ENCODE peak calls at places on chromosomes 7 and 10, in four cellular contexts. V is psoas muscle; K is DND-41; L is effector memory CD4-positive, alpha-beta T cell. Q is an unnamed sample.

GRCh38 chr10:95268438-95268837 is 22.4 kb downstream of the PDLIM1 start:
- DNase-seq in V (peak; percentile 56), K (no peak), L (no peak), Q (no peak)

GRCh38 chr7:1484569-1484968 is 19.6 kb downstream of the INTS1 start:
- DNase-seq in V (no peak), K (no peak), L (no peak), Q (no peak)

GRCh38 chr10:77602913-77603528 is 34.6 kb downstream of the KCNMA1 start:
- DNase-seq in V (no peak), K (peak; percentile 29), L (no peak), Q (no peak)

GRCh38 chr10:67297637-67298181 is 371.9 kb downstream of the LRRTM3 start:
- DNase-seq in V (no peak), K (no peak), L (no peak), Q (no peak)

GRCh38 chr7:128361463-128362441 is at the start of gene PRRT4:
- DNase-seq in V (peak; percentile 50), K (peak; percentile 50), L (peak; percentile 24), Q (no peak)

GRCh38 chr10:111098679-111099437 is 22.0 kb downstream of the ADRA2A start:
- DNase-seq in V (no peak), K (no peak), L (no peak), Q (no peak)

GRCh38 chr10:113059001-113059780 is 109.1 kb downstream of the TCF7L2 start:
- DNase-seq in V (no peak), K (no peak), L (no peak), Q (no peak)

GRCh38 chr7:106773228-106773627 is 91.9 kb upstream of the PIK3CG start:
- DNase-seq in V (no peak), K (no peak), L (no peak), Q (no peak)

GRCh38 chr10:33293081-33293480 is 41.4 kb downstream of the NRP1 start:
- DNase-seq in V (no peak), K (no peak), L (no peak), Q (no peak)

GRCh38 chr7:52741670-52742069 is 293.8 kb upstream of the POM121L12 start:
- DNase-seq in V (no peak), K (no peak), L (no peak), Q (no peak)

GRCh38 chr7:29606287-29606721 is 42.7 kb downstream of the PRR15 start:
- DNase-seq in V (no peak), K (no peak), L (no peak), Q (no peak)

GRCh38 chr7:1275685-1276424 is 43.2 kb downstream of the UNCX start:
- DNase-seq in V (peak; percentile 6), K (no peak), L (no peak), Q (no peak)

GRCh38 chr7:27214587-27214950 is 14.7 kb upstream of the HOXA13 start:
- DNase-seq in V (no peak), K (no peak), L (no peak), Q (no peak)

GRCh38 chr10:85124592-85124991 is 796.2 kb downstream of the CCSER2 start:
- DNase-seq in V (no peak), K (no peak), L (no peak), Q (no peak)

GRCh38 chr10:67978749-67979148 is 94.3 kb downstream of the SIRT1 start:
- DNase-seq in V (no peak), K (no peak), L (no peak), Q (no peak)

GRCh38 chr10:103736763-103737162 is 118.6 kb downstream of the SH3PXD2A start:
- DNase-seq in V (no peak), K (peak; percentile 33), L (no peak), Q (no peak)

GRCh38 chr7:139972000-139972399 is 90.8 kb downstream of the PARP12 start:
- DNase-seq in V (no peak), K (no peak), L (no peak), Q (no peak)

GRCh38 chr7:82755705-82756551 is 312.4 kb upstream of the CACNA2D1 start:
- DNase-seq in V (no peak), K (no peak), L (no peak), Q (no peak)

GRCh38 chr7:43240565-43240964 is 128.1 kb downstream of the HECW1 start:
- DNase-seq in V (no peak), K (no peak), L (no peak), Q (no peak)

GRCh38 chr10:132400041-132400546 is 3.1 kb downstream of the PWWP2B start:
- DNase-seq in V (peak; percentile 11), K (no peak), L (no peak), Q (no peak)

GRCh38 chr10:97117372-97117771 is 68.4 kb downstream of the SLIT1 start:
- DNase-seq in V (no peak), K (no peak), L (no peak), Q (no peak)

GRCh38 chr7:107982918-107983389 is 20.0 kb downstream of the LAMB1 start:
- DNase-seq in V (no peak), K (no peak), L (no peak), Q (no peak)

GRCh38 chr7:69067397-69067796 is 530.9 kb upstream of the AUTS2 start:
- DNase-seq in V (no peak), K (no peak), L (no peak), Q (no peak)

GRCh38 chr7:20021834-20022233 is 195.3 kb downstream of the MACC1 start:
- DNase-seq in V (no peak), K (no peak), L (no peak), Q (no peak)

GRCh38 chr7:381211-382117 is 91.5 kb downstream of the FOXL3 start:
- DNase-seq in V (no peak), K (no peak), L (peak; percentile 27), Q (no peak)

GRCh38 chr7:39084344-39084743 is 106.6 kb downstream of the POU6F2 start:
- DNase-seq in V (no peak), K (no peak), L (no peak), Q (no peak)

GRCh38 chr7:143418681-143419458 is 10.2 kb upstream of the EPHA1 start:
- DNase-seq in V (no peak), K (no peak), L (no peak), Q (no peak)

GRCh38 chr7:149790754-149791360 is 17.5 kb upstream of the ZNF467 start:
- DNase-seq in V (no peak), K (no peak), L (no peak), Q (no peak)

GRCh38 chr10:25142465-25142864 is 32.3 kb upstream of the GPR158 start:
- DNase-seq in V (no peak), K (no peak), L (no peak), Q (no peak)

GRCh38 chr7:16817536-16817935 is 12.7 kb upstream of the AGR2 start:
- DNase-seq in V (no peak), K (no peak), L (no peak), Q (no peak)

GRCh38 chr10:37872955-37873354 is 15.5 kb upstream of the ZNF248 start:
- DNase-seq in V (no peak), K (no peak), L (no peak), Q (no peak)

GRCh38 chr10:102504976-102505300 is 1.2 kb downstream of the SUFU start:
- DNase-seq in V (no peak), K (no peak), L (no peak), Q (no peak)

GRCh38 chr10:71475243-71475871 is 78.6 kb downstream of the CDH23 start:
- DNase-seq in V (no peak), K (no peak), L (no peak), Q (no peak)

GRCh38 chr10:64952042-64952441 is 1430.8 kb downstream of the REEP3 start:
- DNase-seq in V (no peak), K (no peak), L (no peak), Q (no peak)

GRCh38 chr7:7920481-7920880 is 48.1 kb upstream of the GLCCI1 start:
- DNase-seq in V (no peak), K (no peak), L (no peak), Q (peak; percentile 57)

GRCh38 chr10:33335550-33335799 is 1.0 kb upstream of the NRP1 start:
- DNase-seq in V (no peak), K (no peak), L (no peak), Q (no peak)

GRCh38 chr10:33706746-33707145 is 372.3 kb upstream of the NRP1 start:
- DNase-seq in V (no peak), K (no peak), L (no peak), Q (no peak)

GRCh38 chr7:24851791-24852190 is 94.5 kb upstream of the GSDME start:
- DNase-seq in V (no peak), K (peak; percentile 17), L (no peak), Q (no peak)

GRCh38 chr7:117157871-117158209 is 165.0 kb downstream of the WNT2 start:
- DNase-seq in V (no peak), K (no peak), L (no peak), Q (no peak)
- H3K4me3 ChIP-seq in V (no peak overlapping the region), K (no peak overlapping the region), L (no peak overlapping the region), Q (no peak overlapping the region)

GRCh38 chr10:3807221-3807927 is 22.4 kb upstream of the KLF6 start:
- DNase-seq in V (no peak), K (no peak), L (no peak), Q (peak; percentile 44)

GRCh38 chr10:3805227-3805790 is 20.3 kb upstream of the KLF6 start:
- DNase-seq in V (no peak), K (peak; percentile 63), L (peak; percentile 51), Q (peak; percentile 86)

GRCh38 chr10:3807928-3808496 is 23.0 kb upstream of the KLF6 start:
- DNase-seq in V (no peak), K (no peak), L (no peak), Q (no peak)

GRCh38 chr10:3805791-3806381 is 20.9 kb upstream of the KLF6 start:
- DNase-seq in V (no peak), K (peak; percentile 91), L (peak; percentile 72), Q (peak; percentile 70)

GRCh38 chr10:3806603-3807002 is 21.6 kb upstream of the KLF6 start:
- DNase-seq in V (no peak), K (no peak), L (no peak), Q (peak; percentile 52)
- H3K4me1 ChIP-seq in V (peaks cover 74% of the 10 kb centered on the region), K (peaks cover 96% of the 10 kb centered on the region), L (peaks cover 76% of the 10 kb centered on the region), Q (peaks cover 81% of the 10 kb centered on the region)

GRCh38 chr7:130351664-130352015 is 7.0 kb downstream of the CPA5 start:
- DNase-seq in V (no peak), K (no peak), L (no peak), Q (no peak)

GRCh38 chr7:130352335-130353074 is 7.9 kb downstream of the CPA5 start:
- DNase-seq in V (no peak), K (no peak), L (no peak), Q (no peak)

GRCh38 chr7:130349911-130350782 is 5.5 kb downstream of the CPA5 start:
- DNase-seq in V (no peak), K (no peak), L (no peak), Q (no peak)

GRCh38 chr7:130353196-130353595 is 8.6 kb downstream of the CPA5 start:
- DNase-seq in V (no peak), K (no peak), L (no peak), Q (no peak)

GRCh38 chr7:130350945-130351663 is 6.5 kb downstream of the CPA5 start:
- DNase-seq in V (no peak), K (no peak), L (no peak), Q (no peak)
- H3K4me3 ChIP-seq in V (no peak overlapping the region), K (no peak overlapping the region), L (no peak overlapping the region), Q (no peak overlapping the region)

GRCh38 chr7:51732066-51732465 is 415.5 kb upstream of the COBL start:
- DNase-seq in V (no peak), K (no peak), L (no peak), Q (no peak)
- H3K4me1 ChIP-seq in V (no peaks in the 10 kb centered on the region), K (no peaks in the 10 kb centered on the region), L (no peaks in the 10 kb centered on the region), Q (no peaks in the 10 kb centered on the region)